ENCODE peak calls at places on chromosomes 1 and 21, in eight cellular contexts. P, Y, R, Z, O, A, D and T are unnamed samples.

GRCh38 chr1:211281322-211282022 is 22.3 kb downstream of the RCOR3 start:
- DNase-seq in P (no peak), Y (no peak), R (no peak), Z (no peak), O (no peak), A (no peak), D (no peak), T (no peak)

GRCh38 chr1:22509815-22510214 is 53.5 kb upstream of the EPHA8 start:
- DNase-seq in P (no peak), Y (no peak), R (no peak), Z (no peak), O (no peak), A (no peak), D (no peak), T (no peak)

GRCh38 chr1:37793773-37794371 is at the start of gene MANEAL:
- DNase-seq in P (peak; percentile 40), Y (peak; percentile 21), R (no peak), Z (no peak), O (no peak), A (no peak), D (peak; percentile 62), T (peak; percentile 41)

GRCh38 chr1:29546496-29546895 is 310.2 kb downstream of the PTPRU start:
- DNase-seq in P (no peak), Y (no peak), R (no peak), Z (no peak), O (no peak), A (no peak), D (no peak), T (no peak)

GRCh38 chr1:169309178-169310166 is 58.1 kb downstream of the NME7 start:
- DNase-seq in P (no peak), Y (peak; percentile 39), R (no peak), Z (no peak), O (no peak), A (no peak), D (peak; percentile 30), T (no peak)

GRCh38 chr1:206658264-206658980 is 23.1 kb downstream of the DYRK3 start:
- DNase-seq in P (peak; percentile 98), Y (peak; percentile 25), R (no peak), Z (no peak), O (no peak), A (no peak), D (no peak), T (no peak)

GRCh38 chr1:229024528-229025119 is 246.3 kb upstream of the RAB4A start:
- DNase-seq in P (peak; percentile 64), Y (no peak), R (no peak), Z (no peak), O (no peak), A (no peak), D (no peak), T (no peak)

GRCh38 chr1:40625076-40625475 is 40.4 kb downstream of the RIMS3 start:
- DNase-seq in P (no peak), Y (no peak), R (no peak), Z (no peak), O (peak; percentile 12), A (no peak), D (peak; percentile 42), T (peak; percentile 35)

GRCh38 chr1:167200749-167201148 is 19.9 kb upstream of the POU2F1 start:
- DNase-seq in P (no peak), Y (no peak), R (no peak), Z (no peak), O (no peak), A (no peak), D (no peak), T (no peak)

GRCh38 chr1:150544204-150544603 is 5.0 kb upstream of the ADAMTSL4 start:
- DNase-seq in P (no peak), Y (no peak), R (no peak), Z (no peak), O (no peak), A (no peak), D (peak; percentile 60), T (no peak)

GRCh38 chr21:35256468-35256988 is 207.4 kb upstream of the RUNX1 start:
- DNase-seq in P (peak; percentile 24), Y (no peak), R (no peak), Z (peak; percentile 12), O (peak; percentile 83), A (peak; percentile 80), D (peak; percentile 64), T (peak; percentile 4)

GRCh38 chr1:47445823-47446567 is 8.2 kb downstream of the FOXD2 start:
- DNase-seq in P (no peak), Y (no peak), R (no peak), Z (no peak), O (no peak), A (no peak), D (no peak), T (no peak)

GRCh38 chr21:39238275-39238674 is 55.0 kb upstream of the PSMG1 start:
- DNase-seq in P (no peak), Y (no peak), R (no peak), Z (no peak), O (no peak), A (no peak), D (no peak), T (no peak)

GRCh38 chr1:203556047-203556851 is 62.3 kb downstream of the OPTC start:
- DNase-seq in P (peak; percentile 45), Y (no peak), R (no peak), Z (no peak), O (peak; percentile 80), A (peak; percentile 82), D (no peak), T (peak; percentile 44)

GRCh38 chr1:184476187-184476586 is 89.4 kb downstream of the C1orf21 start:
- DNase-seq in P (no peak), Y (no peak), R (no peak), Z (no peak), O (no peak), A (no peak), D (no peak), T (no peak)

GRCh38 chr1:233375653-233376052 is 48.1 kb downstream of the MAP3K21 start:
- DNase-seq in P (no peak), Y (no peak), R (no peak), Z (no peak), O (no peak), A (no peak), D (no peak), T (no peak)

GRCh38 chr1:65097081-65097480 is 50.9 kb upstream of the AK4 start:
- DNase-seq in P (no peak), Y (no peak), R (no peak), Z (no peak), O (no peak), A (no peak), D (no peak), T (no peak)